ENCODE peak calls at places on chromosomes 6 and 20, in seven cellular contexts. D, E, C, G, S, W and J are unnamed samples. For H3K4me1, the result is how much of the 10 kb centered on the place peaks cover.

GRCh38 chr6:108897371-108897770 is 49.1 kb downstream of the ARMC2 start:
- DNase-seq in D (no peak), E (peak), C (no peak), G (peak), S (no peak), W (peak), J (peak)

GRCh38 chr6:150606258-150607043 is 6.8 kb downstream of the PLEKHG1 start:
- DNase-seq in D (no peak), E (no peak), C (no peak), G (no peak), S (no peak), W (no peak), J (no peak)

GRCh38 chr20:16167423-16167822 is 405.8 kb downstream of the KIF16B start:
- DNase-seq in D (no peak), E (no peak), C (no peak), G (no peak), S (no peak), W (no peak), J (no peak)

GRCh38 chr6:63576147-63576772 is 4.0 kb downstream of the LOC128125822 start:
- DNase-seq in D (no peak), E (no peak), C (no peak), G (no peak), S (no peak), W (no peak), J (no peak)

GRCh38 chr6:51570168-51570921 is 517.1 kb downstream of the PKHD1 start:
- DNase-seq in D (no peak), E (no peak), C (no peak), G (no peak), S (no peak), W (no peak), J (no peak)

GRCh38 chr6:373773-374724 is 17.5 kb upstream of the IRF4 start:
- DNase-seq in D (no peak), E (no peak), C (peak), G (no peak), S (no peak), W (peak), J (peak)

GRCh38 chr20:36121981-36122930 is 32.3 kb upstream of the EPB41L1 start:
- DNase-seq in D (no peak), E (no peak), C (peak), G (no peak), S (no peak), W (no peak), J (no peak)

GRCh38 chr20:51937780-51938179 is 135.5 kb upstream of the SALL4 start:
- DNase-seq in D (no peak), E (no peak), C (no peak), G (no peak), S (no peak), W (no peak), J (no peak)

GRCh38 chr6:158049055-158050028 is 67.7 kb downstream of the SYNJ2 start:
- DNase-seq in D (no peak), E (no peak), C (peak), G (no peak), S (no peak), W (no peak), J (no peak)

GRCh38 chr20:43563429-43563828 is 4.6 kb downstream of the SGK2 start:
- DNase-seq in D (peak), E (no peak), C (no peak), G (no peak), S (no peak), W (no peak), J (no peak)
- TF ChIP-seq CTCF in D (peak), E (no peak), C (no peak), G (no peak), S (no peak), W (no peak), J (peak)

GRCh38 chr6:112251170-112251945 is 3.0 kb downstream of the LAMA4 start:
- DNase-seq in D (no peak), E (no peak), C (peak), G (peak), S (no peak), W (peak), J (peak)
- H3K4me1 ChIP-seq in D (under half), E (under half), C (half or more), G (half or more), S (under half), W (under half), J (under half)

GRCh38 chr6:62283828-62284411 is 2.1 kb downstream of the KHDRBS2 start:
- DNase-seq in D (peak), E (no peak), C (no peak), G (no peak), S (no peak), W (peak), J (peak)
- TF ChIP-seq CTCF in D (peak), E (peak), C (peak), G (peak), S (peak), W (peak), J (peak)

GRCh38 chr6:137873273-137873762 is 6.3 kb downstream of the TNFAIP3 start:
- DNase-seq in D (peak), E (peak), C (peak), G (no peak), S (peak), W (peak), J (peak)
- H3K4me1 ChIP-seq in D (under half), E (under half), C (half or more), G (under half), S (under half), W (under half), J (under half)

DNA sequence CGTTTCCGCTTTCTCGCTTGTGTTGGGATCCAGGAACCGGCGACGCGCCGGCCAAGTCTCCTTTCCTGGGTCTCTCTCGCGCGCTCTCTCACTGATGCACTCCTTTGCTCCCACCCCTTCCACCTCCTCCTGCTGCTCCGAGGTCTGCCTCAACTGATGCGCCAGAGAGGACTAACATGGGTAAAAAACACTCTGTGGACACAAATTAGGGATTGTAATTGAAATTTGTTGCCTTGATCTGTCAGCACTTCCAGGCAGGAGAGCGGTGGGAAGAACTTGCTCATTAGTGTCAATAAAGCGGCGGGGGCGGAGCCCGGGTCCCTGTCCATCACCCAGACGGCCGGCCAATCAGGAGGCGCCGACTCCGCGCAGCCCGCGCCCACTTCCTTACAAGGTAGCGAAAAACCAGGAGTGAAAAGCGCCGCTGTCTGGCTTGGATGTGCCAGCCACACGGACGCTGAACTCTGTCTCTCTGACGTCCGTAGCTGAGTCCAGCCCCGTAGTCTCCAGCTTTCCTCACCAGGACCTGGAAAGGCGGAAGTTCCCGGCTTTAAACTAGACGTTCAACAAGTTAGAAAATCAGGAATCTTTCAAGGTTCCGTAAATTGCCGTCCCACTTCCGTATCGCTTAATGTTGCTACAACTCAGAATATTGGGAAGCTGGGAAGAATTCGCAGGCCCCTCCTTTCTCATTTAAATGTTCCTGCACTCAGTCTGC is at the start of gene TBX18:
- DNase-seq in D (peak), E (peak), C (peak), G (peak), S (peak), W (peak), J (peak)
- TF ChIP-seq CTCF in D (peak), E (no peak), C (no peak), G (no peak), S (no peak), W (no peak), J (peak)

DNA sequence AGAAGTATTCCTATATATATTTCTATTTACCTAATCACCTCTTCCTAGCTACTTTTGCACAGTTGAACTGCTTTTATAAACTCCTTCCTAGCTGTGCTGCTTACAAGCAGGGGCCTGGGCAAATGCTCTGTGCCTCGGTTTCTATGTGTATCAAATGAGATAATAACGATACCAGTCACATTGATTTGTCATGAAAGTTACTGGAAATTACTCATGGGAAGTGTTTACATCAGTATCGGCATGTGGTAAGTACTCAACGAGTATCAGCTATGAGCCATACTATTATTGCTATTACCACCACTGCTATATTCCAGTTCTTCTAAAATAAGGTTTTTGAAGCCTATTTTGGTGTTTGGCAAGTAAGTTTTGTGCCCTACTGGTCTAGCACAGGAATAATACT is 4.9 kb downstream of the LAMA4 start:
- DNase-seq in D (no peak), E (no peak), C (no peak), G (no peak), S (no peak), W (peak), J (no peak)
- H3K4me1 ChIP-seq in D (under half), E (under half), C (under half), G (half or more), S (under half), W (under half), J (under half)

GRCh38 chr6:42322676-42323075 is 105.0 kb upstream of the MRPS10 start:
- DNase-seq in D (no peak), E (no peak), C (no peak), G (no peak), S (no peak), W (no peak), J (no peak)
- TF ChIP-seq CTCF in D (no peak), E (no peak), C (no peak), G (no peak), S (no peak), W (no peak), J (no peak)

GRCh38 chr6:137291441-137291840 is 72.3 kb upstream of the IFNGR1 start:
- DNase-seq in D (peak), E (no peak), C (no peak), G (no peak), S (peak), W (peak), J (peak)
- H3K4me1 ChIP-seq in D (under half), E (under half), C (under half), G (under half), S (under half), W (under half), J (under half)

GRCh38 chr20:54981181-54981580 is 505.8 kb downstream of the DOK5 start:
- DNase-seq in D (no peak), E (no peak), C (no peak), G (no peak), S (no peak), W (no peak), J (no peak)

GRCh38 chr20:54984104-54984448 is 508.7 kb downstream of the DOK5 start:
- DNase-seq in D (no peak), E (no peak), C (no peak), G (no peak), S (no peak), W (no peak), J (no peak)

GRCh38 chr20:54985100-54985499 is 509.7 kb downstream of the DOK5 start:
- DNase-seq in D (no peak), E (no peak), C (no peak), G (no peak), S (no peak), W (no peak), J (no peak)

GRCh38 chr20:54980321-54980960 is 505.0 kb downstream of the DOK5 start:
- DNase-seq in D (peak), E (no peak), C (no peak), G (no peak), S (no peak), W (no peak), J (no peak)
- TF ChIP-seq CTCF in D (peak), E (peak), C (peak), G (peak), S (peak), W (no peak), J (no peak)

GRCh38 chr6:169885131-169885530 is 133.7 kb downstream of the ERMARD start:
- DNase-seq in D (no peak), E (no peak), C (no peak), G (no peak), S (no peak), W (no peak), J (no peak)

GRCh38 chr6:169885831-169886230 is 134.4 kb downstream of the ERMARD start:
- DNase-seq in D (no peak), E (no peak), C (no peak), G (no peak), S (no peak), W (no peak), J (no peak)

GRCh38 chr6:169887529-169888140 is 136.2 kb downstream of the ERMARD start:
- DNase-seq in D (no peak), E (no peak), C (no peak), G (no peak), S (no peak), W (no peak), J (no peak)

GRCh38 chr6:169884158-169884557 is 132.7 kb downstream of the ERMARD start:
- DNase-seq in D (no peak), E (no peak), C (peak), G (no peak), S (no peak), W (no peak), J (no peak)

DNA sequence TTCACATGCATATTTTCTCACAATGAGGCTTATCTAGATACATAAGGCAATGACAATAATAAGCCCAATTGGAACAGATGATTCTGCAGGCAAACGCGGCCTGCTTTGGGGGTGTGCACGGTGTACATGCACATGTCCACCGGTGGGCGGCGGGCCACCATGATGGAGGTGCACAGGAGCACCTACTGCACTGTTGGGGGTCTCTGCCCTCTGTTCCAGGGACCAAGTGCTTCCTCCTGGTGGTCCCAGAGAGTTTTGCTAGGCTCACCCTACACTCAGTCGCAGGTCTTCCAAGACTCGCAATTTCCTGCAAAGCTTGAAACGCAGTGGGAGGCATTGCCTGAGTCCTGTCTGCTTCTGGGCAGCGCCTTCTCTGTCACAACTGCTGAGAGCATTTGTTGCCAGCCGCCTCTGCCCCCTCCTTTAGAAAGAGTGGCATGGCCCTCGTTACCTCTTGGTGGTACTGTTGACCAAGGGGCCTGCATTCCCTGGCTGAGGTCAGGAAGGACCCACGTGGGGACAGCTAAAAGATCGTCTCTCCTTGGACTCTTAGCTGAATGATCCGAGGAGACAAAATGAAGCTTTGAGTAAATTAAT is 135.3 kb downstream of the ERMARD start:
- DNase-seq in D (no peak), E (no peak), C (no peak), G (no peak), S (no peak), W (no peak), J (no peak)
- H3K4me1 ChIP-seq in D (under half), E (under half), C (under half), G (under half), S (under half), W (under half), J (under half)